ENCODE peak calls at places on chromosomes 5 and 9, in nine cellular contexts. One of them, this sample, is unnamed.

GRCh38 chr5:42241636-42242035 is 181.6 kb upstream of the GHR start:
- DNase-seq in omental fat pad: no peak
- DNase-seq in hepatocyte: no peak
- DNase-seq in neural crest cell: no peak
- DNase-seq in right lobe of liver: no peak
- DNase-seq in CD4-positive, alpha-beta T cell: no peak
- DNase-seq in heart left ventricle: no peak
- DNase-seq in HL-60: no peak
- DNase-seq in foreskin fibroblast: no peak
- DNase-seq in this sample: no peak

GRCh38 chr5:147748590-147748989 is 33.9 kb downstream of the JAKMIP2 start:
- DNase-seq in omental fat pad: no peak
- DNase-seq in hepatocyte: no peak
- DNase-seq in neural crest cell: no peak
- DNase-seq in right lobe of liver: no peak
- DNase-seq in CD4-positive, alpha-beta T cell: no peak
- DNase-seq in heart left ventricle: no peak
- DNase-seq in HL-60: no peak
- DNase-seq in foreskin fibroblast: no peak
- DNase-seq in this sample: no peak

GRCh38 chr9:36820392-36820861 is 213.6 kb downstream of the PAX5 start:
- DNase-seq in omental fat pad: no peak
- DNase-seq in hepatocyte: no peak
- DNase-seq in neural crest cell: no peak
- DNase-seq in right lobe of liver: no peak
- DNase-seq in CD4-positive, alpha-beta T cell: no peak
- DNase-seq in heart left ventricle: no peak
- DNase-seq in HL-60: no peak
- DNase-seq in foreskin fibroblast: peak; percentile 10
- DNase-seq in this sample: no peak

GRCh38 chr9:79060726-79061125 is 511.0 kb upstream of the TLE4 start:
- DNase-seq in omental fat pad: no peak
- DNase-seq in hepatocyte: no peak
- DNase-seq in neural crest cell: no peak
- DNase-seq in right lobe of liver: no peak
- DNase-seq in CD4-positive, alpha-beta T cell: no peak
- DNase-seq in heart left ventricle: no peak
- DNase-seq in HL-60: no peak
- DNase-seq in foreskin fibroblast: peak; percentile 32
- DNase-seq in this sample: no peak

GRCh38 chr9:71608021-71608420 is 160.3 kb downstream of the CEMIP2 start:
- DNase-seq in omental fat pad: no peak
- DNase-seq in hepatocyte: no peak
- DNase-seq in neural crest cell: no peak
- DNase-seq in right lobe of liver: no peak
- DNase-seq in CD4-positive, alpha-beta T cell: no peak
- DNase-seq in heart left ventricle: no peak
- DNase-seq in HL-60: no peak
- DNase-seq in foreskin fibroblast: no peak
- DNase-seq in this sample: no peak

GRCh38 chr9:10903969-10904368 is 291.2 kb upstream of the PTPRD start:
- DNase-seq in omental fat pad: no peak
- DNase-seq in hepatocyte: no peak
- DNase-seq in neural crest cell: no peak
- DNase-seq in right lobe of liver: no peak
- DNase-seq in CD4-positive, alpha-beta T cell: no peak
- DNase-seq in heart left ventricle: no peak
- DNase-seq in HL-60: no peak
- DNase-seq in foreskin fibroblast: no peak
- DNase-seq in this sample: no peak

GRCh38 chr9:123389698-123390097 is 33.7 kb downstream of the CRB2 start:
- DNase-seq in omental fat pad: no peak
- DNase-seq in hepatocyte: no peak
- DNase-seq in neural crest cell: no peak
- DNase-seq in right lobe of liver: no peak
- DNase-seq in CD4-positive, alpha-beta T cell: no peak
- DNase-seq in heart left ventricle: no peak
- DNase-seq in HL-60: no peak
- DNase-seq in foreskin fibroblast: no peak
- DNase-seq in this sample: no peak

GRCh38 chr5:53416144-53416730 is 64.2 kb upstream of the FST start:
- DNase-seq in omental fat pad: no peak
- DNase-seq in hepatocyte: no peak
- DNase-seq in neural crest cell: no peak
- DNase-seq in right lobe of liver: no peak
- DNase-seq in CD4-positive, alpha-beta T cell: no peak
- DNase-seq in heart left ventricle: no peak
- DNase-seq in HL-60: no peak
- DNase-seq in foreskin fibroblast: no peak
- DNase-seq in this sample: no peak

GRCh38 chr5:169786219-169786618 is 149.1 kb downstream of the DOCK2 start:
- DNase-seq in omental fat pad: no peak
- DNase-seq in hepatocyte: no peak
- DNase-seq in neural crest cell: no peak
- DNase-seq in right lobe of liver: no peak
- DNase-seq in CD4-positive, alpha-beta T cell: no peak
- DNase-seq in heart left ventricle: no peak
- DNase-seq in HL-60: no peak
- DNase-seq in foreskin fibroblast: no peak
- DNase-seq in this sample: no peak

GRCh38 chr9:87950765-87951488 is 23.4 kb downstream of the CDK20 start:
- DNase-seq in omental fat pad: no peak
- DNase-seq in hepatocyte: peak; percentile 41
- DNase-seq in neural crest cell: no peak
- DNase-seq in right lobe of liver: no peak
- DNase-seq in CD4-positive, alpha-beta T cell: no peak
- DNase-seq in heart left ventricle: no peak
- DNase-seq in HL-60: no peak
- DNase-seq in foreskin fibroblast: peak; percentile 9
- DNase-seq in this sample: no peak

GRCh38 chr5:162657076-162657475 is 589.5 kb downstream of the GABRG2 start:
- DNase-seq in omental fat pad: no peak
- DNase-seq in hepatocyte: no peak
- DNase-seq in neural crest cell: no peak
- DNase-seq in right lobe of liver: no peak
- DNase-seq in CD4-positive, alpha-beta T cell: no peak
- DNase-seq in heart left ventricle: no peak
- DNase-seq in HL-60: no peak
- DNase-seq in foreskin fibroblast: no peak
- DNase-seq in this sample: no peak

GRCh38 chr5:139764250-139764791 is 31.3 kb upstream of the PSD2 start:
- DNase-seq in omental fat pad: no peak
- DNase-seq in hepatocyte: peak; percentile 60
- DNase-seq in neural crest cell: peak; percentile 53
- DNase-seq in right lobe of liver: no peak
- DNase-seq in CD4-positive, alpha-beta T cell: no peak
- DNase-seq in heart left ventricle: no peak
- DNase-seq in HL-60: no peak
- DNase-seq in foreskin fibroblast: no peak
- DNase-seq in this sample: no peak

GRCh38 chr5:115435776-115436712 is 108.5 kb downstream of the FEM1C start:
- DNase-seq in omental fat pad: no peak
- DNase-seq in hepatocyte: no peak
- DNase-seq in neural crest cell: no peak
- DNase-seq in right lobe of liver: no peak
- DNase-seq in CD4-positive, alpha-beta T cell: no peak
- DNase-seq in heart left ventricle: no peak
- DNase-seq in HL-60: no peak
- DNase-seq in foreskin fibroblast: no peak
- DNase-seq in this sample: no peak

GRCh38 chr9:37899041-37899440 is 4.9 kb downstream of the SLC25A51 start:
- DNase-seq in omental fat pad: no peak
- DNase-seq in hepatocyte: no peak
- DNase-seq in neural crest cell: no peak
- DNase-seq in right lobe of liver: no peak
- DNase-seq in CD4-positive, alpha-beta T cell: no peak
- DNase-seq in heart left ventricle: no peak
- DNase-seq in HL-60: no peak
- DNase-seq in foreskin fibroblast: no peak
- DNase-seq in this sample: no peak

GRCh38 chr5:90747693-90748092 is 189.1 kb downstream of the ADGRV1 start:
- DNase-seq in omental fat pad: no peak
- DNase-seq in hepatocyte: no peak
- DNase-seq in neural crest cell: no peak
- DNase-seq in right lobe of liver: no peak
- DNase-seq in CD4-positive, alpha-beta T cell: no peak
- DNase-seq in heart left ventricle: no peak
- DNase-seq in HL-60: no peak
- DNase-seq in foreskin fibroblast: no peak
- DNase-seq in this sample: no peak

GRCh38 chr9:114852050-114852594 is 46.3 kb upstream of the TNFSF15 start:
- DNase-seq in omental fat pad: no peak
- DNase-seq in hepatocyte: no peak
- DNase-seq in neural crest cell: no peak
- DNase-seq in right lobe of liver: no peak
- DNase-seq in CD4-positive, alpha-beta T cell: no peak
- DNase-seq in heart left ventricle: no peak
- DNase-seq in HL-60: peak; percentile 90
- DNase-seq in foreskin fibroblast: peak; percentile 44
- DNase-seq in this sample: no peak

GRCh38 chr9:15155826-15156225 is 151.2 kb downstream of the TTC39B start:
- DNase-seq in omental fat pad: no peak
- DNase-seq in hepatocyte: no peak
- DNase-seq in neural crest cell: no peak
- DNase-seq in right lobe of liver: no peak
- DNase-seq in CD4-positive, alpha-beta T cell: no peak
- DNase-seq in heart left ventricle: no peak
- DNase-seq in HL-60: no peak
- DNase-seq in foreskin fibroblast: no peak
- DNase-seq in this sample: no peak

GRCh38 chr9:19154135-19154612 is 26.9 kb upstream of the PLIN2 start:
- DNase-seq in omental fat pad: no peak
- DNase-seq in hepatocyte: peak; percentile 90
- DNase-seq in neural crest cell: no peak
- DNase-seq in right lobe of liver: no peak
- DNase-seq in CD4-positive, alpha-beta T cell: no peak
- DNase-seq in heart left ventricle: peak; percentile 60
- DNase-seq in HL-60: peak; percentile 83
- DNase-seq in foreskin fibroblast: peak; percentile 85
- DNase-seq in this sample: no peak

GRCh38 chr5:179436321-179437122 is 91.3 kb upstream of the ADAMTS2 start:
- DNase-seq in omental fat pad: no peak
- DNase-seq in hepatocyte: no peak
- DNase-seq in neural crest cell: no peak
- DNase-seq in right lobe of liver: no peak
- DNase-seq in CD4-positive, alpha-beta T cell: no peak
- DNase-seq in heart left ventricle: no peak
- DNase-seq in HL-60: no peak
- DNase-seq in foreskin fibroblast: no peak
- DNase-seq in this sample: no peak

GRCh38 chr5:132787076-132787475 is 10.0 kb upstream of the SEPTIN8 start:
- DNase-seq in omental fat pad: no peak
- DNase-seq in hepatocyte: no peak
- DNase-seq in neural crest cell: no peak
- DNase-seq in right lobe of liver: no peak
- DNase-seq in CD4-positive, alpha-beta T cell: no peak
- DNase-seq in heart left ventricle: no peak
- DNase-seq in HL-60: no peak
- DNase-seq in foreskin fibroblast: no peak
- DNase-seq in this sample: no peak

GRCh38 chr5:166768536-166768935 is 1522.9 kb upstream of the WWC1 start:
- DNase-seq in omental fat pad: no peak
- DNase-seq in hepatocyte: no peak
- DNase-seq in neural crest cell: no peak
- DNase-seq in right lobe of liver: no peak
- DNase-seq in CD4-positive, alpha-beta T cell: no peak
- DNase-seq in heart left ventricle: no peak
- DNase-seq in HL-60: no peak
- DNase-seq in foreskin fibroblast: peak; percentile 23
- DNase-seq in this sample: no peak

GRCh38 chr9:123370526-123371227 is 14.7 kb downstream of the CRB2 start:
- DNase-seq in omental fat pad: no peak
- DNase-seq in hepatocyte: no peak
- DNase-seq in neural crest cell: no peak
- DNase-seq in right lobe of liver: no peak
- DNase-seq in CD4-positive, alpha-beta T cell: no peak
- DNase-seq in heart left ventricle: no peak
- DNase-seq in HL-60: no peak
- DNase-seq in foreskin fibroblast: no peak
- DNase-seq in this sample: no peak

GRCh38 chr5:159104058-159104651 is 4.4 kb upstream of the EBF1 start:
- DNase-seq in omental fat pad: no peak
- DNase-seq in hepatocyte: peak; percentile 64
- DNase-seq in neural crest cell: no peak
- DNase-seq in right lobe of liver: no peak
- DNase-seq in CD4-positive, alpha-beta T cell: no peak
- DNase-seq in heart left ventricle: peak; percentile 44
- DNase-seq in HL-60: no peak
- DNase-seq in foreskin fibroblast: peak; percentile 30
- DNase-seq in this sample: no peak
- TF ChIP-seq CTCF in omental fat pad: no peak
- TF ChIP-seq CTCF in hepatocyte: peak; percentile 54
- TF ChIP-seq CTCF in neural crest cell: peak; percentile 60
- TF ChIP-seq CTCF in right lobe of liver: peak; percentile 43
- TF ChIP-seq CTCF in CD4-positive, alpha-beta T cell: no peak
- TF ChIP-seq CTCF in heart left ventricle: peak; percentile 32
- TF ChIP-seq CTCF in HL-60: no peak
- TF ChIP-seq CTCF in foreskin fibroblast: peak; percentile 21
- TF ChIP-seq CTCF in this sample: peak; percentile 56

GRCh38 chr5:28344803-28345433 is 1306.5 kb upstream of the CDH9 start:
- DNase-seq in omental fat pad: no peak
- DNase-seq in hepatocyte: peak; percentile 74
- DNase-seq in neural crest cell: no peak
- DNase-seq in right lobe of liver: no peak
- DNase-seq in CD4-positive, alpha-beta T cell: no peak
- DNase-seq in heart left ventricle: no peak
- DNase-seq in HL-60: peak; percentile 30
- DNase-seq in foreskin fibroblast: no peak
- DNase-seq in this sample: no peak
- TF ChIP-seq CTCF in omental fat pad: no peak
- TF ChIP-seq CTCF in hepatocyte: peak; percentile 63
- TF ChIP-seq CTCF in neural crest cell: peak; percentile 80
- TF ChIP-seq CTCF in right lobe of liver: peak; percentile 76
- TF ChIP-seq CTCF in CD4-positive, alpha-beta T cell: no peak
- TF ChIP-seq CTCF in heart left ventricle: peak; percentile 39
- TF ChIP-seq CTCF in HL-60: peak; percentile 32
- TF ChIP-seq CTCF in foreskin fibroblast: no peak
- TF ChIP-seq CTCF in this sample: peak; percentile 78

DNA sequence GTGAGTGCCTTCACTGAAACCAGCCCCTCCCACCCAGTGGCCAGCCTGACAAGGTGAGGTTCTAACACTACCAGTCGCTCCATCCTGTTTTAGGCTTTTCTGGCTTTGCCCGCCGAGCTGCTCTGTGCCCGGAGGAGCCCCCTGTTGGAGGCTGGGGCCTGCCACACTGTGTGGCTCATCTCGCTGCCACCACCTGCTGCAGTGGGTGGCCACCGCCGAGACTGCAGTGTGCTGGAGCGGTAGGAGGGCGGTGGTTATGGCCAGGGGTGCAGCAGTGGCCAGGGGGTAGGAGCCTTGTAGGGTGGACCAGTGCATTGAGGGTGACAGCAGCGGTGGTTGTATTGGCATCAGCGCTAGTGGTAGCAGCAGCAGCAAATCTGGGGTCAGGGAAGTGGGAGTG is 74.7 kb upstream of the PCAT7 start:
- DNase-seq in omental fat pad: no peak
- DNase-seq in hepatocyte: no peak
- DNase-seq in neural crest cell: no peak
- DNase-seq in right lobe of liver: no peak
- DNase-seq in CD4-positive, alpha-beta T cell: no peak
- DNase-seq in heart left ventricle: no peak
- DNase-seq in HL-60: no peak
- DNase-seq in foreskin fibroblast: no peak
- DNase-seq in this sample: no peak
- TF ChIP-seq CTCF in omental fat pad: no peak
- TF ChIP-seq CTCF in hepatocyte: no peak
- TF ChIP-seq CTCF in neural crest cell: no peak
- TF ChIP-seq CTCF in right lobe of liver: no peak
- TF ChIP-seq CTCF in CD4-positive, alpha-beta T cell: no peak
- TF ChIP-seq CTCF in heart left ventricle: no peak
- TF ChIP-seq CTCF in HL-60: no peak
- TF ChIP-seq CTCF in foreskin fibroblast: no peak
- TF ChIP-seq CTCF in this sample: no peak

GRCh38 chr5:149002761-149003689 is 59.8 kb downstream of the SH3TC2 start:
- DNase-seq in omental fat pad: no peak
- DNase-seq in hepatocyte: no peak
- DNase-seq in neural crest cell: no peak
- DNase-seq in right lobe of liver: no peak
- DNase-seq in CD4-positive, alpha-beta T cell: no peak
- DNase-seq in heart left ventricle: no peak
- DNase-seq in HL-60: no peak
- DNase-seq in foreskin fibroblast: no peak
- DNase-seq in this sample: no peak
- TF ChIP-seq CTCF in omental fat pad: no peak
- TF ChIP-seq CTCF in hepatocyte: no peak
- TF ChIP-seq CTCF in neural crest cell: no peak
- TF ChIP-seq CTCF in right lobe of liver: no peak
- TF ChIP-seq CTCF in CD4-positive, alpha-beta T cell: no peak
- TF ChIP-seq CTCF in heart left ventricle: no peak
- TF ChIP-seq CTCF in HL-60: no peak
- TF ChIP-seq CTCF in foreskin fibroblast: no peak
- TF ChIP-seq CTCF in this sample: no peak

This sample was measured in progenitor cell of endocrine pancreas.